ENCODE peak calls at places on chromosomes 1 and 21, in ten cellular contexts. O is EL; I is MCF 10A; H is dermis microvascular lymphatic vessel endothelial cell; M is GM19239; P is fibroblast of the aortic adventitia; Y is anterior cingulate cortex; T is stimulated activated CD4-positive, alpha-beta T cell treated with anti-CD3 and anti-CD28 coated beads, Interleukin-1b, Interleukin-23, amount 100 ng/mL, for 24 hours; E is A549; G is NCI-H1092. K is an unnamed sample.

GRCh38 chr21:38170283-38170682 is 86.5 kb upstream of the KCNJ15 start:
- DNase-seq in O (peak), I (peak), H (no peak), M (no peak), P (peak), Y (no peak), T (no peak), E (no peak), G (peak), K (no peak)

GRCh38 chr21:14864211-14865021 is 200.4 kb downstream of the NRIP1 start:
- DNase-seq in O (peak), I (peak), H (peak), M (no peak), P (peak), Y (peak), T (no peak), E (peak), G (peak), K (peak)

GRCh38 chr1:41664861-41665640 is 180.6 kb upstream of the EDN2 start:
- DNase-seq in O (peak), I (peak), H (no peak), M (no peak), P (peak), Y (no peak), T (no peak), E (peak), G (no peak), K (no peak)

GRCh38 chr1:223776075-223776814 is 63.9 kb downstream of the CAPN2 start:
- DNase-seq in O (peak), I (peak), H (no peak), M (no peak), P (peak), Y (no peak), T (peak), E (no peak), G (no peak), K (no peak)

GRCh38 chr21:32389337-32390015 is 3.3 kb downstream of the URB1 start:
- DNase-seq in O (peak), I (no peak), H (no peak), M (no peak), P (peak), Y (no peak), T (no peak), E (no peak), G (no peak), K (no peak)

GRCh38 chr1:32883973-32884372 is 2.3 kb upstream of the HPCA start:
- DNase-seq in O (no peak), I (no peak), H (no peak), M (no peak), P (no peak), Y (no peak), T (no peak), E (no peak), G (no peak), K (no peak)

GRCh38 chr1:235336903-235337302 is 8.5 kb downstream of the GGPS1 start:
- DNase-seq in O (peak), I (no peak), H (peak), M (no peak), P (no peak), Y (no peak), T (no peak), E (no peak), G (no peak), K (no peak)

GRCh38 chr1:62746086-62746808 is 37.7 kb upstream of the ATG4C start:
- DNase-seq in O (peak), I (peak), H (peak), M (no peak), P (peak), Y (no peak), T (no peak), E (peak), G (no peak), K (no peak)

GRCh38 chr1:20348326-20348910 is 57.7 kb downstream of the VWA5B1 start:
- DNase-seq in O (no peak), I (no peak), H (no peak), M (no peak), P (no peak), Y (no peak), T (no peak), E (no peak), G (no peak), K (no peak)

GRCh38 chr1:117696567-117696966 is 90.7 kb downstream of the TENT5C start:
- DNase-seq in O (no peak), I (no peak), H (no peak), M (no peak), P (peak), Y (no peak), T (no peak), E (no peak), G (no peak), K (no peak)

GRCh38 chr1:116326486-116326885 is 46.6 kb upstream of the ATP1A1 start:
- DNase-seq in O (no peak), I (no peak), H (no peak), M (no peak), P (no peak), Y (no peak), T (no peak), E (no peak), G (no peak), K (no peak)